ENCODE peak calls at places on chromosomes 3 and 15, in six cellular contexts. Y is A549, C is endothelial cell of umbilical vein, F is IMR-90, X is HepG2, R is HCT116. N is an unnamed sample.

GRCh38 chr3:177590826-177591225 is 393.5 kb upstream of the TBL1XR1 start:
- DNase-seq in Y (no peak), C (no peak), F (no peak), X (no peak), R (no peak), N (no peak)

GRCh38 chr15:73787621-73788020 is 34.5 kb upstream of the INSYN1 start:
- DNase-seq in Y (no peak), C (no peak), F (no peak), X (no peak), R (no peak), N (no peak)

GRCh38 chr3:170419301-170420087 is 826 bp downstream of the CLDN11 start:
- DNase-seq in Y (no peak), C (peak), F (peak), X (no peak), R (no peak), N (no peak)

GRCh38 chr3:57758686-57759085 is 2.6 kb downstream of the SLMAP start:
- DNase-seq in Y (no peak), C (no peak), F (peak), X (no peak), R (no peak), N (no peak)

GRCh38 chr3:184383033-184383740 is 3.3 kb downstream of the CHRD start:
- DNase-seq in Y (no peak), C (no peak), F (no peak), X (no peak), R (no peak), N (no peak)

GRCh38 chr3:111895079-111895478 is 36.0 kb downstream of the PHLDB2 start:
- DNase-seq in Y (peak), C (peak), F (peak), X (peak), R (peak), N (no peak)

GRCh38 chr15:40812721-40813425 is 5.6 kb upstream of the DNAJC17 start:
- DNase-seq in Y (no peak), C (no peak), F (no peak), X (no peak), R (no peak), N (no peak)

GRCh38 chr3:89847955-89848354 is 740.5 kb downstream of the EPHA3 start:
- DNase-seq in Y (no peak), C (no peak), F (no peak), X (no peak), R (no peak), N (no peak)

GRCh38 chr15:75347222-75348033 is 589 bp downstream of the NEIL1 start:
- DNase-seq in Y (peak), C (peak), F (no peak), X (no peak), R (peak), N (peak)

GRCh38 chr15:40379853-40380252 is 2.7 kb upstream of the KNSTRN start:
- DNase-seq in Y (peak), C (peak), F (peak), X (peak), R (peak), N (peak)

GRCh38 chr3:179318876-179319275 is 4.0 kb upstream of the ZNF639 start:
- DNase-seq in Y (no peak), C (no peak), F (no peak), X (no peak), R (no peak), N (no peak)

GRCh38 chr15:75061272-75061671 is 37.9 kb downstream of the PPCDC start:
- DNase-seq in Y (no peak), C (no peak), F (peak), X (no peak), R (no peak), N (no peak)

GRCh38 chr3:66836363-66837152 is 161.5 kb upstream of the KBTBD8 start:
- DNase-seq in Y (no peak), C (peak), F (peak), X (peak), R (no peak), N (no peak)

GRCh38 chr3:184349563-184350470 is 11.6 kb downstream of the CLCN2 start:
- DNase-seq in Y (no peak), C (no peak), F (no peak), X (no peak), R (no peak), N (no peak)

GRCh38 chr3:156782319-156782718 is 43.8 kb upstream of the LEKR1 start:
- DNase-seq in Y (no peak), C (peak), F (no peak), X (no peak), R (no peak), N (no peak)

GRCh38 chr3:61771976-61772375 is 210.6 kb downstream of the PTPRG start:
- DNase-seq in Y (no peak), C (no peak), F (no peak), X (no peak), R (no peak), N (no peak)

GRCh38 chr3:58058654-58059263 is 50.5 kb downstream of the FLNB start:
- DNase-seq in Y (no peak), C (no peak), F (peak), X (no peak), R (no peak), N (no peak)

GRCh38 chr15:33116218-33116617 is 78.3 kb downstream of the FMN1 start:
- DNase-seq in Y (no peak), C (no peak), F (no peak), X (no peak), R (no peak), N (no peak)

GRCh38 chr3:97823503-97824004 is 1.7 kb downstream of the CRYBG3 start:
- DNase-seq in Y (no peak), C (peak), F (no peak), X (no peak), R (no peak), N (peak)

GRCh38 chr15:79394231-79394630 is 37.9 kb upstream of the MINAR1 start:
- DNase-seq in Y (no peak), C (peak), F (peak), X (no peak), R (no peak), N (no peak)

GRCh38 chr15:57820119-57820518 is 113.6 kb downstream of the POLR2M start:
- DNase-seq in Y (no peak), C (peak), F (peak), X (no peak), R (no peak), N (no peak)

GRCh38 chr15:39310633-39311032 is 270.2 kb upstream of the THBS1 start:
- DNase-seq in Y (no peak), C (no peak), F (peak), X (no peak), R (no peak), N (no peak)

GRCh38 chr3:149658444-149659172 is 783 bp upstream of the WWTR1 start:
- DNase-seq in Y (peak), C (peak), F (peak), X (no peak), R (peak), N (peak)

GRCh38 chr3:133042778-133043177 is 4.6 kb downstream of the TMEM108 start:
- DNase-seq in Y (no peak), C (no peak), F (peak), X (no peak), R (no peak), N (no peak)

GRCh38 chr3:194384156-194384555 is 14.6 kb upstream of the LRRC15 start:
- DNase-seq in Y (no peak), C (no peak), F (no peak), X (no peak), R (no peak), N (no peak)

GRCh38 chr3:111999924-112000835 is 1.5 kb downstream of the TAGLN3 start:
- DNase-seq in Y (no peak), C (no peak), F (peak), X (no peak), R (no peak), N (no peak)

GRCh38 chr3:31472479-31473390 is 60.0 kb upstream of the STT3B start:
- DNase-seq in Y (no peak), C (no peak), F (peak), X (no peak), R (no peak), N (no peak)

GRCh38 chr15:40069178-40070165 is 30.5 kb upstream of the SRP14 start:
- DNase-seq in Y (peak), C (peak), F (no peak), X (peak), R (peak), N (peak)

GRCh38 chr15:33864360-33865075 is 103.8 kb upstream of the CHRM5 start:
- DNase-seq in Y (no peak), C (no peak), F (peak), X (no peak), R (no peak), N (no peak)

GRCh38 chr3:131174752-131175151 is 148.1 kb downstream of the NEK11 start:
- DNase-seq in Y (no peak), C (no peak), F (no peak), X (no peak), R (no peak), N (no peak)

GRCh38 chr15:88648357-88649214 is 9.8 kb downstream of the ISG20 start:
- DNase-seq in Y (no peak), C (no peak), F (peak), X (no peak), R (no peak), N (no peak)

GRCh38 chr3:22296641-22297040 is 545.6 kb upstream of the ZNF385D start:
- DNase-seq in Y (no peak), C (no peak), F (no peak), X (no peak), R (no peak), N (no peak)

GRCh38 chr15:98960555-98961050 is 47.0 kb downstream of the PGPEP1L start:
- DNase-seq in Y (no peak), C (no peak), F (no peak), X (no peak), R (no peak), N (no peak)

GRCh38 chr3:146019508-146019907 is 141.5 kb downstream of the PLOD2 start:
- DNase-seq in Y (no peak), C (no peak), F (peak), X (no peak), R (no peak), N (no peak)

GRCh38 chr15:92661069-92661468 is 5.5 kb upstream of the FAM174B start:
- DNase-seq in Y (no peak), C (no peak), F (no peak), X (no peak), R (no peak), N (no peak)

GRCh38 chr15:68553994-68554715 is 24.6 kb upstream of the CORO2B start:
- DNase-seq in Y (peak), C (peak), F (peak), X (peak), R (peak), N (peak)

GRCh38 chr3:127975630-127976029 is 60.6 kb downstream of the KBTBD12 start:
- DNase-seq in Y (no peak), C (no peak), F (no peak), X (peak), R (no peak), N (no peak)

GRCh38 chr3:46946856-46947544 is 29.5 kb downstream of the CCDC12 start:
- DNase-seq in Y (peak), C (peak), F (peak), X (peak), R (no peak), N (no peak)

GRCh38 chr3:59607628-59608027 is 557.8 kb upstream of the CFAP20DC start:
- DNase-seq in Y (no peak), C (no peak), F (peak), X (peak), R (peak), N (no peak)

GRCh38 chr15:100686021-100686724 is 83.8 kb downstream of the ASB7 start:
- DNase-seq in Y (no peak), C (no peak), F (no peak), X (no peak), R (no peak), N (peak)

GRCh38 chr15:78097667-78098066 is 5.3 kb downstream of the SH2D7 start:
- DNase-seq in Y (no peak), C (no peak), F (no peak), X (no peak), R (no peak), N (no peak)
- H3K4me3 ChIP-seq in Y (no peak), C (no peak), F (no peak), X (no peak), R (no peak), N (no peak)

DNA sequence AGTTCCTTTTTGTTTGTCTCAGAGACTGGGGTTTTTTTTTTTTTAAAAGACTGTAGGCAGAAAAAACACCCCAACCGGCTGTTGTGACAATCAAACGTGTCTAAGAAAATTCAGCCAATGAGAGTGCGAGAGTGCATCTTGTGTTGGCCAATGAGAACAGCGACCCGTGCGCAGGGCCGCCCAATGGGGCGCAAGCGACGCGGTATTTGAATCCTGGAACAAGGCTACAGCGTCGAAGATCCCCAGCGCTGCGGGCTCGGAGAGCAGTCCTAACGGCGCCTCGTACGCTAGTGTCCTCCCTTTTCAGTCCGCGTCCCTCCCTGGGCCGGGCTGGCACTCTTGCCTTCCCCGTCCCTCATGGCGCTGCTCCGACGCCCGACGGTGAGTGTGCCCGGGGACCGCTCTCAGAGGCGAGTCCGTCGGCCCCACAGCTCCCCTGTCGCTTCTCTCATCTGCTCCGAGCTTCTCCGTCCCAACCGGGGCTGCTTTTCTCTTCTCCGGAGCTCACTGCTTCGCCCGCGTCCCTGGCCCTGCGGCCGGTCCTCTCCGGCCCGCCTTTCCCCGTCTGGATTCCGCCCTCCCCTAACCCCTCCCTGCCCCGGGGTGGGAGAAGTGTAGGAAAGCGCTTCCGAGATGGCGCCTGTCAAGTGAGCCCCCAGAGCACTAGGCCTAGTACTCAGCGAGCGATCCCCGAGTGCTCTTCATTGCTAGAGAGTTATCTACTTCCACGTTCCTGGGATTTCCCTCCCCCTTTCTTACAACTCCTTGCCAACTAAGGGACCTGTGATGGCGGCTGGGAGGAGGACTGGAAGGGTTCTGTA is at the start of gene CCNB2:
- DNase-seq in Y (peak), C (peak), F (peak), X (peak), R (peak), N (peak)
- TF ChIP-seq POLR2A in Y (peak), C (peak), F (peak), X (peak), R (peak), N (no peak)

DNA sequence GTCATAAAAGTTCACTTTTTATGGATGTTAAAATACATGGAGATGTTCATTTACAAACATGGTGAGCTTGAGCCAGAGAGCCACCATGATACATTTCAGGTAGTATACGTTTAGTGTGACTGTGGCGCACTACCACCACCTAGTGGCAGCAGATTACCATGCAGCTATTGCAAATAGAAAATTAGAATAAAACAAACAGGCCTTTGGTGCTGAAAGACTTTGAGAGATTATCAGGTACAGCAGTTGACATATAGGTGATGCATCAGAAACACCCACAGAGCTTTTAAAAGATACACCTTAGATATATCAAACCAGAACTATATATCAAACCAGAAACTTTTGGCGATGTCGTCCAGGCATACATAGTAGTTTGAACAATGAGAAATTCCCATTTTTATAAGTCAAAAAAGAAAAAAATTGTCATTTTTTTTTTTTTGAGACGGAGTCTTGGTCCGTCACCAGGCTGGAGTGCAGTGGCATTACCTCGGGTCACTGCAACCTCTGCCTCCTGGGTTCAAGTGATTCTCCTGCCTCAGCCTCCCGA is 42.0 kb upstream of the ICE2 start:
- DNase-seq in Y (peak), C (peak), F (peak), X (peak), R (peak), N (peak)
- H3K4me3 ChIP-seq in Y (no peak), C (no peak), F (no peak), X (no peak), R (no peak), N (no peak)

GRCh38 chr3:56366641-56366984 is 101.7 kb downstream of the ERC2 start:
- DNase-seq in Y (no peak), C (no peak), F (no peak), X (no peak), R (no peak), N (no peak)
- TF ChIP-seq POLR2A in Y (no peak), C (no peak), F (no peak), X (no peak), R (no peak), N (no peak)

GRCh38 chr3:42226470-42227425 is 39.2 kb downstream of the CCK start:
- DNase-seq in Y (no peak), C (no peak), F (no peak), X (no peak), R (no peak), N (no peak)

GRCh38 chr3:42229266-42229941 is 36.6 kb downstream of the CCK start:
- DNase-seq in Y (no peak), C (no peak), F (no peak), X (no peak), R (no peak), N (no peak)

GRCh38 chr3:42228796-42229195 is 37.2 kb downstream of the CCK start:
- DNase-seq in Y (peak), C (no peak), F (peak), X (peak), R (no peak), N (no peak)

GRCh38 chr3:42230860-42231259 is 35.1 kb downstream of the CCK start:
- DNase-seq in Y (no peak), C (no peak), F (no peak), X (no peak), R (no peak), N (no peak)

GRCh38 chr3:42229942-42230688 is 35.9 kb downstream of the CCK start:
- DNase-seq in Y (peak), C (peak), F (peak), X (peak), R (peak), N (no peak)
- H3K4me3 ChIP-seq in Y (no peak), C (no peak), F (no peak), X (no peak), R (no peak), N (no peak)

GRCh38 chr3:48847586-48848423 is at the start of gene PRKAR2A:
- DNase-seq in Y (peak), C (peak), F (peak), X (peak), R (peak), N (peak)
- TF ChIP-seq POLR2A in Y (peak), C (peak), F (peak), X (peak), R (peak), N (peak)

GRCh38 chr3:166445865-166446264 is 608.6 kb upstream of the BCHE start:
- DNase-seq in Y (no peak), C (no peak), F (peak), X (no peak), R (no peak), N (no peak)
- H3K4me3 ChIP-seq in Y (no peak), C (no peak), F (no peak), X (no peak), R (no peak), N (no peak)

GRCh38 chr15:85412956-85413854 is 32.8 kb downstream of the AKAP13 start:
- DNase-seq in Y (peak), C (peak), F (peak), X (peak), R (peak), N (peak)
- TF ChIP-seq POLR2A in Y (no peak), C (no peak), F (no peak), X (no peak), R (no peak), N (no peak)

GRCh38 chr3:53493997-53494791 is at the start of gene CACNA1D:
- DNase-seq in Y (no peak), C (no peak), F (no peak), X (no peak), R (peak), N (no peak)

GRCh38 chr3:53491276-53491675 is 3.1 kb upstream of the CACNA1D start:
- DNase-seq in Y (no peak), C (no peak), F (no peak), X (no peak), R (no peak), N (no peak)

GRCh38 chr3:53495518-53496501 is 1.4 kb downstream of the CACNA1D start:
- DNase-seq in Y (no peak), C (no peak), F (no peak), X (no peak), R (no peak), N (no peak)

GRCh38 chr3:53495091-53495517 is 693 bp downstream of the CACNA1D start:
- DNase-seq in Y (no peak), C (no peak), F (no peak), X (no peak), R (no peak), N (no peak)

DNA sequence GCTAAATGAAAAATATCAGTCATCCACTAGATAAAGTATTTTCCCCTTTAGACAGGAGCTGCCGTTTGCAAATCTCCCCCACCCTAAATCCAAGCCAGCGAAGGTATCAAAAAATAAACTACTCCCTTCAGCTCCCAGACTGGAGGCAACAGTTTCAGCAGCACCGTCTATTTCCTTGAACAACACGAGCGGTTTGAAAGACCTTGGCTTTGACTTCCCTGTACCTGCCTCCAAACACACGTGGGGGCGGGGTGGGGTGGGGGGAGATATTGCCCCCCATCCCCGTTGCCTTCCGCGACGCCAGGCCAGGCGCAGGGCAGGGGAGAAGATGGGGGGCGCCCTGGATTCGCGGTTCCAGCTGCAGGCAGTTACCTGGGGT is 804 bp upstream of the CACNA1D start:
- DNase-seq in Y (no peak), C (no peak), F (no peak), X (no peak), R (no peak), N (no peak)
- H3K4me3 ChIP-seq in Y (peak), C (no peak), F (no peak), X (peak), R (peak), N (no peak)

N was measured in gastrocnemius medialis.